ENCODE peak calls at places on chromosomes 5 and 9, in four cellular contexts. L, M, J and A are unnamed samples.

GRCh38 chr5:68544656-68545565 is 329.4 kb downstream of the PIK3R1 start:
- DNase-seq in L (no peak), M (no peak), J (no peak), A (no peak)

GRCh38 chr5:15008476-15008875 is 136.9 kb upstream of the ANKH start:
- DNase-seq in J (peak), L (peak), M (peak), A (peak)

GRCh38 chr5:56004874-56005273 is 10.1 kb upstream of the IL6ST start:
- DNase-seq in J (no peak), M (no peak), L (no peak), A (no peak)

GRCh38 chr9:136694865-136695247 is 7.6 kb upstream of the AGPAT2 start:
- DNase-seq in J (no peak), L (no peak), M (no peak), A (no peak)

GRCh38 chr5:169548315-169548714 is 35.3 kb upstream of the SPDL1 start:
- DNase-seq in M (no peak), L (no peak), J (no peak), A (no peak)

GRCh38 chr9:94922691-94923107 is 196.2 kb downstream of the AOPEP start:
- DNase-seq in J (no peak), L (no peak), M (no peak), A (no peak)

GRCh38 chr9:98879094-98879957 is 64.4 kb upstream of the COL15A1 start:
- DNase-seq in L (no peak), M (no peak), J (no peak), A (no peak)

GRCh38 chr5:172820046-172820767 is 13.8 kb upstream of the ERGIC1 start:
- DNase-seq in J (no peak), L (peak), M (no peak), A (no peak)

GRCh38 chr5:38258319-38259061 is at the start of gene EGFLAM:
- DNase-seq in L (peak), M (no peak), J (peak), A (no peak)

GRCh38 chr9:138100711-138101349 is 223.2 kb downstream of the CACNA1B start:
- DNase-seq in L (peak), M (no peak), J (peak), A (peak)

GRCh38 chr5:147481857-147482256 is 28.0 kb downstream of the DPYSL3 start:
- DNase-seq in M (no peak), L (no peak), J (no peak), A (no peak)

GRCh38 chr9:89172398-89172797 is 6.2 kb downstream of the SHC3 start:
- DNase-seq in M (no peak), J (no peak), L (no peak), A (no peak)

GRCh38 chr5:79301046-79301712 is 65.2 kb downstream of the JMY start:
- DNase-seq in M (no peak), L (no peak), J (no peak), A (no peak)
- TF ChIP-seq CTCF in M (no peak), L (no peak), J (no peak), A (no peak)

DNA sequence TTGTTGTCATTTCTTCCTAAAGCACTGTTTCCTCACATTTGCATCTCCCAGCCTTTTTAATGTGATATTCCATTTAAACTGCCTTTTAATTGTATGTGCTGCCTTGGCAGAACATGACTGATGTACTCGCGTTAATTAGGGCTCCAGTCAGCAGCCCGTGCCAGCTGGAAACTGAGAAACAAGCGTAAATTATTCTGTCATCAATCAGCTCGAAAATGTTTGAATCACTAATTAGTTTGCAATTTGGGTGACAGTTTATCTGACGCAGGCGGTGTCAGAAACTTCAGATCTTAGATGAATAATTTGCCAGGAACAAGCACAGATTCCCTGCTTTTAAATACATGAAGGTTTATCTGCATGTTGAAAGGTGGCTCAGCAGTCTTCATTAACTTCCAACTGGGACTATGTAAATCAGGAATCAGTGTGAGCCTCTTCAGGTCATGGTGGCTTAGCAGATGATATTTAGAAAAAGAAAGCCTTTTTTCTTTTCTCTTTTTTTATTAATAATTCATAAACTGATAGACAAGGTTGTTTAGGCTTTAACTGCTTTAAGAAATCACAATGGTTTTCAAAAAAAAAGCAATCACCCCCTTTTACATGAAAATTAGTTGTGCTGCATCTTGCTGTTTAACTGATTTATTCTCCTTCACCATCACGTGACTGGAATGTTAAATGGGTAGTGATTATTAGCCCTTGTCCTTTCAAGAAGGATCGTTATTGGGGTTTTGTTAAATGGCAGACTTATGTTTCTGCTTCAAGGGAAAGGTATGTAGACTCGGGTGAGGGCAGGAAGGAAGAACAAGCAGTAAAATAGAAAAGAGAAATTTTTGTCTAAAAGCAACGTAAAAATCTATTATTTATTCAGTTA is 175.8 kb upstream of the TLE4 start:
- DNase-seq in M (no peak), J (no peak), L (no peak), A (no peak)
- TF ChIP-seq CTCF in M (no peak), J (no peak), L (no peak), A (no peak)

DNA sequence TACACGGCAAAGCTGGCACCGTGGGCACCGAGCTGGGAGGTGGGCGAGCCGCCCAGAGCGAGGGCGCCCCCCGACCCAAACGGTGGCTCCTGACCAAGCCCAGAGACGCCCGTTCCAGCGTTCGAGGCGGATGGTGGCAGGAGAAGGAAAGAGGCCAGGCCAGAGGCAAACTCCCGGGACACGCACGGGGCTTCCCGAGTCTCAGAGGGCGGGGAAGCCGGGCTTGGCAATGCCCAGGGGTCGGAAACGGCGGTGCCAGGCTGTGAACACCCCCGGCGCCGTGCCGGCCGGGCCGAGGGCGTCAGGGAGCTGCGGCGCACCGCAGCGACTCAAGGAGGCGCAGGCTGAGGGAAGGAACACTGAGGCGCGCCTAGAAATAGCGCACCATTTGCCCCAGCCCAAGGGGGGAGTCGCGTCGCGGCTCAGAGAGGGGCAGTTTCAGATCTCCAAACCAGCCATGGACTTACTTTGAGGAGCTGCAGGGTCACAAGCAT is 397 bp downstream of the SPRY4 start:
- DNase-seq in M (no peak), L (peak), J (peak), A (no peak)
- TF ChIP-seq CTCF in M (peak), L (peak), J (peak), A (peak)

DNA sequence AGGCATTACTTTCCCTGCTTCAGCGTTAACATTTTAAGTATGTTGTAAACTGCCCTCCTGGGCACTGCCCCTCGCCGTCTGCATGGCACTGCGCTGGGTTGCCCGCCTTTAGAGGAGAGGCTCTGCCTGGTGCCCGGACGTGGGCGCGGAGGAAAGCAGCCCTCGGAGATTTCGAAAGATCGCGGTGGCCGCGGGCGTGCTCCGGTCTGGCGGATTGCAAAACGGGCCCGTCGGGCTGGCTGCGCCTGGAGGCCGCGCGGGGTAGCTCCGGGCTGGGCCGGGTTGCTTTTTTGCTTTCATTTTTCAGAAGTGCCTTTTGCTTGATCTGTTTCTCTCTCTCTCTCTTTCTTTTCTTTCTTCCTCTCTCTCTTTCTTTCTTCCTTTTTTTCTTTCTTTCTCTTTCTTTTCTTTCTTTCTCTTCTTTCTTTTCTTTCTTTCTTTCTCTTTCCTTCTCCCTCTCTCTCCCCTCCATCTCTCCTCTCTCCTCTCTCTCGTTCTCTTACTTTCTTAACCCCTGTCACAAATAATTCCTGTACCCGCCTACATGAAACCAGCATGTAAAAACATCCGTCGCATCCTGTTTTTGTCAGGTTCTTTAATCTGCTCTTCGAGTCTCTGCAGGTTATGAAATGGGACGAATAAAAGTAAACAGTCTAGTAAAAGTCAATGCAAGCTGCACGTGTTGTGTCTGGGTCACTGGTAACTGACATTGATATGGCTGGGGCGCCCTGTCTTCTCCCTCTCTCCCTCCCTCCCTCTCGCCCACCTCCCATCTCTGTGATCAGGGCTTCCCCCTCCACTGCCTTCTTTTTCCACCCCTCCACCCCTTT is 1.7 kb downstream of the FST start:
- DNase-seq in J (peak), L (peak), M (peak), A (no peak)
- TF ChIP-seq CTCF in J (peak), L (no peak), M (peak), A (peak)

DNA sequence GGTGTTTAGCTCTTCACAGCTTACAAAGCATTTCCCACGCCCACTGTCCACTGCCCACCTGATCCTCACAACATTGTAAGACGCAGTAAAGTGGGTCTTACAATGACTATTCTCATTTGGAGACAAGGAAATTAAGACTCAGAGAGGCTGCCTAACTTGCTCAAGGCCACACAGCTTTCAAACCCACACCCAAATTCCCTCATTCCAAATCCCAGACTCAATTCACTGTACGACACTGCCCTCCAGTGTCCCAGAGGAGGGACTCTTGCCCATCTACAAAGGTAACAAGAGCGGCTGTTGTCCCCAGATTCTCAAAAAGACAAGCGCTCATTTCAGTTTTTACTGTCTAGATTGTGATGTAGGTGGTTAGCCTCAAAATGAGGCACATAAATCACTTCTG is 184.6 kb downstream of the ACTL7B start:
- DNase-seq in J (no peak), L (no peak), M (no peak), A (no peak)
- TF ChIP-seq CTCF in J (no peak), L (no peak), M (no peak), A (peak)

DNA sequence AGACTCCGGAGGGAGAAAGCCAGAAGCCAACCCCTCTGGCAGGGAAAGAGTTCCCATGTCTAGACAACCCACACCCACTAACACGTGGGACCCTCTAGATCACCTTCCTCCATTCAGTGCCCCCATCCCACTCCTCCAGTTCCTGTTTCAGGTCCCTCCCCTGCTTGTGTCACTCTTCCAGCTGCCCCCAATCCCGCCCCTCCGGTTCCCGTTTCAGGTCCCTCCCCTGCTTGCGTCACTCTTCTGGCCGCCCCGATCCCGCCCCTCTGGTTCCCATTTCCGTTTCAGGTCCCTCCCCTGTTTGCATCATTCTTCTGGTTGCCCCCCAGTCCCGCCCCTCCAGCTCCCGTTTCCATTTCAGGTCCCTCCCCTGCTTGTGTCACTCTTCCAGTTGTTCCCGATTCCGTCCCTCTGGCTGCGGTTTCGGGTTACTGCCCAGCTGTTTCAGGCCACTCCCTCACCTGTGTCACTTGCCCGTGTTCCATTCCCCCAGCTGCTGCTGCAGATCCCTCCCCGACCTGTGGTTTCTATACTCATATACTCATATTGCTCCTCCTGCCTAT is 64.8 kb upstream of the RANBP6 start:
- DNase-seq in J (peak), L (peak), M (peak), A (no peak)
- TF ChIP-seq CTCF in J (no peak), L (peak), M (no peak), A (no peak)

DNA sequence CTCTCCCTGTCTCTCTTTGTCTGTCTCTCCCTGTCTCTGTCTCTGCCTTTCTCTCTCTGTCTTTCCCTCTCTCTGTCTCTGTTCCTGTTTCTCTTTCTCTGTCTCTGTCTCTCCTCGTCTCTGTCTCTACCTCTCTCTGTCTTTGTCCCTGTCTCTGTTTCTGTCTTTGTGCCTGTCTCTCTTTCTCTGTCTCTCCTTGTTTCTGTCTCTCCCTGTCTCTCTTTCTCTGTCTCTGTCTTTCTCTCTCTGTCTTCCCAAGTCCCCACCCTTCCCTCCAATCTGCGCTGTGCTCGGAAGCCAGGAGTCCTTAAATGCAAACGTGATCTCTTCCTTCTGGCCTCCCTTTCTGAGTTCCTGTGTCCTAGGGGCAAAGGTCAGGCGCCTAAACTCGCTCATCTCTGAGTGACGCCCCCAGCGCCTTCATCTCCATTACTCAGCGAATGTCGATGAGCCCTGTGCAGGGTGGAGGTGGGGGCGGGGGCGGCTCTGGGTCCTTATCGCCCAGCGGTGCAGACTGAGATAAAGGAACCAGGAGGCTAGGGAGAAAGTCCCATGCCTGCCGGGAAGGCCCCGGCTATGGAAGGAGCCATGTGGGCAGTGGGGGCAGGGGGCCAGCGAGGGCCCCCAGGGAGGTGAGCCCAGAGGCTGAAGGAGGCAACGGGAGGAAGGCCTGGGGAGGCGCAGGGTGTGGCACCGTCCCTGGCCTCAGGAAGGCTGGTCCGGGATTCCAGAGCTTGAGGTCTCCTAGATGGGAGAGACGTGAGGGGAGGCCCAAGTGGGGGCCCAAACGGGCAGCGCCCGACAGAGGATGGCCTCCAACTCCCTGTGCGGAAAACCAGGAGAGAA is 1.5 kb upstream of the SLC6A19 start:
- DNase-seq in M (no peak), J (no peak), L (peak), A (peak)
- TF ChIP-seq CTCF in M (no peak), J (no peak), L (no peak), A (no peak)

DNA sequence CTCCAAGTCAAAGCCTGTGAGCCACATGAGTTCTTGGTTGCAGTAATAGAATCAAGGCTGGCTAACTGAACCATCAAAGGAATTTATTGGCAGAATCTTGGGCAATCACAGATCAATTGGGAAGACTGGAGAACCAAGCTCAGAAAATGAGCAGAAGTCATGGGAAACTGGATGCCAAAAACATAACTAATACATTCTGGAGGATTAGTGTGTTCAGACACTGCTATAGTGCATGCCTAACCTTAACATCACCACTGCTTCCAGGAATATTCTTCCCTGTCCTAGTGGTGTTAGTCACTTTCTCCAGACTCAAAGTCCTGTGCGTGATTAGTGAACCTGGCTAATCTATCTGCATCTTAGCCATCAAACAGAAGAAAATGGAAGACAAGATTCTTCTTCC is 843.7 kb downstream of the EFNA5 start:
- DNase-seq in M (no peak), L (no peak), J (no peak), A (no peak)
- TF ChIP-seq CTCF in M (no peak), L (no peak), J (no peak), A (no peak)